ENCODE peak calls at places on chromosomes 5 and 9, in ten cellular contexts. L, Y, F, Q, D, W, X, C, M and H are unnamed samples.

GRCh38 chr9:97508852-97509251 is 7.4 kb downstream of the TMOD1 start:
- DNase-seq in Q (no peak), C (no peak), D (no peak), M (no peak), L (no peak), X (no peak), W (no peak), Y (no peak), F (no peak), H (no peak)

GRCh38 chr5:151906246-151906645 is 18.4 kb downstream of the GLRA1 start:
- DNase-seq in Q (no peak), F (peak), W (no peak), X (peak), C (no peak), D (no peak), L (no peak), Y (no peak), M (no peak), H (no peak)

GRCh38 chr9:110217656-110218099 is 9.7 kb upstream of the C9orf152 start:
- DNase-seq in L (no peak), W (no peak), F (peak), Q (no peak), C (no peak), M (no peak), D (no peak), X (peak), Y (no peak), H (no peak)

GRCh38 chr5:171849585-171850353 is 64.2 kb downstream of the SMIM23 start:
- DNase-seq in L (no peak), X (no peak), F (no peak), Q (no peak), M (no peak), D (no peak), C (no peak), Y (no peak), W (no peak), H (no peak)

GRCh38 chr9:1273859-1274258 is 223.7 kb downstream of the DMRT2 start:
- DNase-seq in F (no peak), Q (no peak), L (no peak), W (no peak), Y (no peak), X (no peak), C (no peak), D (no peak), M (no peak), H (no peak)

GRCh38 chr5:171850354-171850947 is 64.8 kb downstream of the SMIM23 start:
- DNase-seq in Q (peak), L (no peak), W (no peak), X (no peak), Y (peak), F (peak), D (no peak), C (no peak), M (no peak), H (no peak)

GRCh38 chr9:3337515-3337914 is 188.3 kb downstream of the RFX3 start:
- DNase-seq in F (no peak), Y (peak), D (peak), M (no peak), L (no peak), C (peak), Q (no peak), W (no peak), X (peak), H (peak)

GRCh38 chr9:22211588-22212360 is 202.7 kb upstream of the CDKN2B start:
- DNase-seq in W (no peak), M (no peak), X (peak), Q (peak), L (no peak), C (no peak), Y (no peak), F (no peak), D (peak), H (peak)